ENCODE peak calls at places on chromosomes 7 and 10, in four cellular contexts. X is NAMALWA; F is activated CD4-positive, CD25-positive, alpha-beta regulatory T cell; T is keratinocyte. R is an unnamed sample.

GRCh38 chr7:149824301-149824741 is 13.9 kb upstream of the ZNF862 start:
- DNase-seq in X (no peak), T (no peak), F (no peak), R (no peak)

GRCh38 chr10:77531441-77532001 is 106.1 kb downstream of the KCNMA1 start:
- DNase-seq in F (no peak), T (peak), X (no peak), R (no peak)

GRCh38 chr10:28375399-28376354 is 72.8 kb upstream of the MPP7 start:
- DNase-seq in T (no peak), X (no peak), F (no peak), R (no peak)

GRCh38 chr10:62016477-62017140 is 115.1 kb downstream of the ARID5B start:
- DNase-seq in X (peak), T (no peak), F (no peak), R (no peak)

GRCh38 chr10:14454629-14455028 is 123.9 kb upstream of the FRMD4A start:
- DNase-seq in X (no peak), F (no peak), T (no peak), R (no peak)

GRCh38 chr10:53134050-53134449 is 361.5 kb upstream of the MBL2 start:
- DNase-seq in T (no peak), X (no peak), F (no peak), R (no peak)

GRCh38 chr7:87712571-87712970 is 84.4 kb downstream of the RUNDC3B start:
- DNase-seq in X (no peak), T (no peak), F (no peak), R (no peak)

GRCh38 chr7:50718311-50718710 is 64.4 kb downstream of the GRB10 start:
- DNase-seq in X (no peak), F (no peak), T (no peak), R (no peak)

GRCh38 chr7:151271699-151272355 is 23.3 kb upstream of the SMARCD3 start:
- DNase-seq in X (peak), F (no peak), T (no peak), R (no peak)

GRCh38 chr7:158672975-158673374 is 31.6 kb downstream of the NCAPG2 start:
- DNase-seq in T (no peak), F (no peak), X (no peak), R (no peak)

GRCh38 chr7:90980545-90980944 is 283.7 kb upstream of the FZD1 start:
- DNase-seq in X (no peak), F (no peak), T (no peak), R (no peak)

GRCh38 chr10:64396105-64396504 is 874.9 kb downstream of the REEP3 start:
- DNase-seq in T (no peak), X (no peak), F (no peak), R (no peak)

GRCh38 chr10:79562135-79562756 is 2.0 kb upstream of the SFTPA2 start:
- DNase-seq in T (no peak), F (peak), X (peak), R (peak)

GRCh38 chr10:13536674-13537366 is 8.0 kb upstream of the BEND7 start:
- DNase-seq in F (no peak), T (no peak), X (peak), R (peak)

GRCh38 chr10:2990764-2991163 is 76.6 kb upstream of the PFKP start:
- DNase-seq in X (no peak), T (no peak), F (no peak), R (no peak)

GRCh38 chr7:4140933-4141332 is 541.2 kb upstream of the FOXK1 start:
- DNase-seq in T (no peak), X (no peak), F (no peak), R (no peak)

GRCh38 chr10:87064651-87065050 is 30.0 kb downstream of the GLUD1 start:
- DNase-seq in F (no peak), X (no peak), T (no peak), R (no peak)

GRCh38 chr10:32004161-32004591 is 52.0 kb downstream of the KIF5B start:
- DNase-seq in X (peak), F (no peak), T (no peak), R (no peak)

GRCh38 chr7:150959739-150960734 is 18.1 kb downstream of the KCNH2 start:
- DNase-seq in T (no peak), F (no peak), X (no peak), R (no peak)

GRCh38 chr7:140625908-140626868 is 14.4 kb downstream of the DENND2A start:
- DNase-seq in T (peak), X (no peak), F (no peak), R (no peak)

GRCh38 chr10:131043039-131043691 is 268.4 kb downstream of the TCERG1L start:
- DNase-seq in T (no peak), X (peak), F (no peak), R (no peak)